ENCODE peak calls at places on chromosomes 11 and 22, in ten cellular contexts. W is naive thymus-derived CD4-positive, alpha-beta T cell; K is thoracic aorta; E is CD8-positive, alpha-beta T cell; F is transverse colon; Z is esophagus muscularis mucosa; D is ovary; J is IMR-90; S is right cardiac atrium; L is colonic mucosa. C is an unnamed sample.
A peak's percentile ranks its signal among the peaks of the same experiment; 100 is the strongest.

GRCh38 chr11:25211635-25212251 is 714.9 kb downstream of the LUZP2 start:
- DNase-seq in D (no peak), S (no peak), K (no peak), J (no peak), Z (no peak), W (no peak), L (no peak), F (no peak), E (no peak), C (no peak)

GRCh38 chr11:128893578-128894295 is 2.6 kb downstream of the KCNJ5 start:
- DNase-seq in L (no peak), D (no peak), S (no peak), J (no peak), W (no peak), Z (no peak), F (no peak), K (no peak), E (no peak), C (no peak)

GRCh38 chr22:44023404-44024287 is 456 bp upstream of the PARVB start:
- DNase-seq in S (peak; percentile 87), K (no peak), D (peak; percentile 50), W (no peak), L (peak; percentile 33), J (peak; percentile 12), E (peak; percentile 12), Z (no peak), F (peak; percentile 50), C (no peak)

GRCh38 chr11:34929794-34930763 is 13.7 kb downstream of the PDHX start:
- DNase-seq in D (no peak), Z (no peak), J (no peak), S (no peak), E (no peak), W (no peak), L (peak; percentile 76), K (no peak), F (peak; percentile 48), C (no peak)

GRCh38 chr11:100612766-100613165 is 74.3 kb upstream of the ARHGAP42 start:
- DNase-seq in F (no peak), J (no peak), S (no peak), E (no peak), D (no peak), K (no peak), Z (no peak), W (no peak), L (no peak), C (no peak)

GRCh38 chr22:47195676-47196492 is 433.4 kb downstream of the TBC1D22A start:
- DNase-seq in W (no peak), D (no peak), S (no peak), K (no peak), F (no peak), Z (no peak), E (no peak), L (peak; percentile 11), J (no peak), C (no peak)

GRCh38 chr11:86427441-86427840 is 52.8 kb downstream of the CCDC81 start:
- DNase-seq in F (no peak), W (no peak), E (no peak), Z (no peak), L (no peak), K (no peak), S (no peak), J (no peak), D (no peak), C (no peak)

GRCh38 chr11:132587716-132588115 is 944.6 kb downstream of the OPCML start:
- DNase-seq in J (no peak), S (no peak), L (no peak), Z (no peak), E (no peak), W (no peak), D (no peak), F (no peak), K (no peak), C (no peak)

GRCh38 chr11:82899191-82899820 is 924 bp downstream of the PRCP start:
- DNase-seq in D (no peak), J (no peak), F (no peak), E (peak; percentile 20), W (peak; percentile 69), K (no peak), L (no peak), S (no peak), Z (no peak), C (no peak)

GRCh38 chr11:47941907-47942558 is 38.3 kb upstream of the PTPRJ start:
- DNase-seq in E (no peak), J (no peak), Z (no peak), L (no peak), W (no peak), S (no peak), F (no peak), D (no peak), K (no peak), C (no peak)

GRCh38 chr11:46889689-46890475 is 28.5 kb downstream of the LRP4 start:
- DNase-seq in E (peak; percentile 79), F (peak; percentile 78), L (peak; percentile 83), Z (peak; percentile 95), D (peak; percentile 79), K (peak; percentile 45), J (peak; percentile 73), S (peak; percentile 71), W (peak; percentile 80), C (no peak)

GRCh38 chr11:6638437-6638836 is 17.2 kb downstream of the DCHS1 start:
- DNase-seq in Z (no peak), F (no peak), J (no peak), D (no peak), S (no peak), W (no peak), K (no peak), E (no peak), L (no peak), C (no peak)

GRCh38 chr22:38006906-38007305 is 22.6 kb upstream of the SOX10 start:
- DNase-seq in W (no peak), Z (no peak), S (no peak), J (no peak), F (no peak), D (no peak), L (no peak), K (no peak), E (no peak), C (no peak)

GRCh38 chr11:104995001-104995408 is 26.6 kb upstream of the CASP4 start:
- DNase-seq in S (no peak), L (no peak), F (no peak), W (no peak), D (no peak), E (no peak), K (no peak), J (no peak), Z (no peak), C (no peak)

GRCh38 chr11:73262851-73263495 is 9.2 kb upstream of the P2RY6 start:
- DNase-seq in L (no peak), K (no peak), F (no peak), S (no peak), D (no peak), J (peak; percentile 52), W (no peak), E (no peak), Z (no peak), C (no peak)

GRCh38 chr11:100576044-100577021 is 110.8 kb upstream of the ARHGAP42 start:
- DNase-seq in Z (no peak), E (no peak), F (no peak), J (peak; percentile 73), D (no peak), L (peak; percentile 29), S (no peak), K (no peak), W (no peak), C (no peak)

GRCh38 chr22:47165338-47165931 is 403.0 kb downstream of the TBC1D22A start:
- DNase-seq in L (no peak), Z (no peak), S (peak; percentile 36), K (no peak), E (no peak), F (peak; percentile 5), D (peak; percentile 10), W (no peak), J (no peak), C (peak; percentile 32)

GRCh38 chr22:49488943-49489342 is 338.7 kb downstream of the BRD1 start:
- DNase-seq in L (no peak), S (no peak), W (no peak), J (no peak), K (no peak), D (no peak), F (no peak), E (no peak), Z (no peak), C (no peak)
- H3K27ac ChIP-seq in L (no peak overlapping the region), S (no peak overlapping the region), W (no peak overlapping the region), J (no peak overlapping the region), K (no peak overlapping the region), D (no peak overlapping the region), F (no peak overlapping the region), E (no peak overlapping the region), Z (no peak overlapping the region), C (no peak overlapping the region)

GRCh38 chr11:120125509-120125908 is 12.4 kb downstream of the TRIM29 start:
- DNase-seq in K (no peak), F (no peak), W (no peak), L (no peak), D (no peak), J (no peak), S (no peak), Z (no peak), E (no peak), C (no peak)

GRCh38 chr11:120124355-120124754 is 13.6 kb downstream of the TRIM29 start:
- DNase-seq in E (no peak), Z (no peak), S (no peak), K (no peak), D (no peak), F (no peak), L (no peak), W (no peak), J (no peak), C (no peak)

GRCh38 chr11:120126543-120126942 is 11.4 kb downstream of the TRIM29 start:
- DNase-seq in E (no peak), W (no peak), K (no peak), L (no peak), F (no peak), S (no peak), D (no peak), Z (no peak), J (no peak), C (no peak)

GRCh38 chr11:120123946-120124345 is 14.0 kb downstream of the TRIM29 start:
- DNase-seq in S (no peak), W (no peak), F (peak; percentile 18), Z (no peak), E (no peak), J (no peak), L (no peak), D (no peak), K (no peak), C (no peak)

GRCh38 chr11:120125005-120125404 is 12.9 kb downstream of the TRIM29 start:
- DNase-seq in J (peak; percentile 25), E (no peak), D (no peak), W (no peak), Z (no peak), K (no peak), L (no peak), F (peak; percentile 37), S (no peak), C (no peak)
- H3K27ac ChIP-seq in J (no peak overlapping the region), E (no peak overlapping the region), D (no peak overlapping the region), W (no peak overlapping the region), Z (no peak overlapping the region), K (no peak overlapping the region), L (no peak overlapping the region), F (no peak overlapping the region), S (no peak overlapping the region), C (no peak overlapping the region)

GRCh38 chr22:45628508-45628907 is 43.1 kb upstream of the ATXN10 start:
- DNase-seq in K (no peak), F (no peak), E (no peak), D (no peak), W (no peak), Z (no peak), J (no peak), L (no peak), S (no peak), C (no peak)
- H3K27ac ChIP-seq in K (no peak overlapping the region), F (no peak overlapping the region), E (no peak overlapping the region), D (no peak overlapping the region), W (no peak overlapping the region), Z (no peak overlapping the region), J (no peak overlapping the region), L (no peak overlapping the region), S (no peak overlapping the region), C (no peak overlapping the region)

GRCh38 chr11:8036002-8036802 is 44.8 kb upstream of the TUB start:
- DNase-seq in L (no peak), Z (no peak), D (no peak), J (no peak), W (no peak), K (no peak), F (no peak), E (no peak), S (no peak), C (peak; percentile 5)
- H3K27ac ChIP-seq in L (no peak overlapping the region), Z (no peak overlapping the region), D (no peak overlapping the region), J (no peak overlapping the region), W (no peak overlapping the region), K (no peak overlapping the region), F (no peak overlapping the region), E (no peak overlapping the region), S (peak overlapping the region; percentile 45), C (no peak overlapping the region)